ENCODE peak calls at places on chromosomes 12 and 14, in four cellular contexts. Z is MM.1S, J is AG10803, H is upper lobe of right lung. Q is an unnamed sample.

GRCh38 chr14:53519137-53519536 is 366.0 kb upstream of the DDHD1 start:
- DNase-seq in Z (no peak), J (peak; percentile 56), H (no peak), Q (no peak)

GRCh38 chr12:132108211-132108832 is 35.8 kb downstream of the DDX51 start:
- DNase-seq in Z (no peak), J (no peak), H (no peak), Q (no peak)

GRCh38 chr12:68835333-68835908 is 27.4 kb downstream of the MDM2 start:
- DNase-seq in Z (no peak), J (no peak), H (no peak), Q (no peak)

GRCh38 chr12:3113671-3114070 is 36.5 kb downstream of the TSPAN9 start:
- DNase-seq in Z (no peak), J (no peak), H (no peak), Q (no peak)

GRCh38 chr12:100843061-100843460 is 48.5 kb downstream of the ANO4 start:
- DNase-seq in Z (no peak), J (no peak), H (no peak), Q (no peak)

GRCh38 chr14:32545858-32546210 is 216.7 kb downstream of the AKAP6 start:
- DNase-seq in Z (no peak), J (no peak), H (no peak), Q (no peak)

GRCh38 chr12:11705010-11705409 is 55.5 kb downstream of the ETV6 start:
- DNase-seq in Z (no peak), J (peak; percentile 90), H (no peak), Q (no peak)

GRCh38 chr14:22849212-22849819 is 12.9 kb downstream of the MMP14 start:
- DNase-seq in Z (no peak), J (peak; percentile 70), H (peak; percentile 66), Q (no peak)

GRCh38 chr14:89672636-89673279 is 255.7 kb upstream of the FOXN3 start:
- DNase-seq in Z (no peak), J (no peak), H (no peak), Q (no peak)

GRCh38 chr12:25689996-25690501 is 137.0 kb upstream of the LMNTD1 start:
- DNase-seq in Z (no peak), J (peak; percentile 65), H (peak; percentile 74), Q (peak; percentile 64)

GRCh38 chr12:58489394-58489793 is 430.9 kb downstream of the LRIG3 start:
- DNase-seq in Z (no peak), J (no peak), H (no peak), Q (no peak)

DNA sequence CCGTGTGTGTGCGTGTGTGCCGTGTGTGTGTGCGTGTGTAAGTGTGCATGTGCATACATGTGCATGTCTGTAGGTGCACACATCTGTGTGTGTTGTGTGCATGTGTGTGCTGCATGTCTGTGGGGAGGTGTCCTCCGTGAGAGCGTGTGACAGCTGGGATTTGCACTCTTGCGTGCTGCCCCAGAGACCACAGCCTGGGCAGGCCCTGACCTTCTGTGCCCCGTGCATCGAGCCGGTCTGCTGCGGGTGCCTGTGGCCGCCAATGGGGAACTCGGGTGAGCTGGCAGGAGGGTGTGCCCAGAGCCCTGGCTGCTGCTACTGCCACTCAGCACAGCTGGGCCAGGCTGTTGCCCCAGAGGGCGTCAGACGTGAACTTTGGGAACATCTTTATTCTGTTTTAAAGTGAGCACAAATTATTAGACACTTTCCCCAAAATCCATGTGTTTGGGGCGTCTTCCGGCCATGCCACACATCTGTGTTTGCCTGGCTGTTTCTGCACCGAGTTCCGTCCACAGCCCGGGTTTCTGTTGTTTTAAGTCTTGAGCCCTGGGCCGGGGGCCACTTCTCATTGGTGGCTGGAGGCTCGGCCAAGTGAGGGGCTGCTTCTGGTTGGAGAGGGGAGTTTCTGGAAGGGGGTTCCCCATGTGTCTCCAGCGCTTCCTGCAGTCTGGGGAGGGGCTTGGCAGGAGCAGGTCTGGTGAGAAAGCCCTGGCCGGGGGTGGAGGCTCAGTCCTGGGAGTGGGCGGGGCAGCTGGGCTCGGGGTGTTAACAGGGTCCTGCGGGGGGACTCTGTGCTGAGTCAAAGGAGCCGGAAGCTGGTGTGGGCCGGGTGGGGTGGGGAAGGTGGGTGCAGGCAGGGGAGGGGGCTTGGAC is 7.6 kb downstream of the CEP170B start:
- DNase-seq in Z (no peak), J (peak; percentile 62), H (peak; percentile 72), Q (no peak)
- H3K4me3 ChIP-seq in Z (no peak overlapping the region), J (no peak overlapping the region), H (no peak overlapping the region), Q (no peak overlapping the region)

DNA sequence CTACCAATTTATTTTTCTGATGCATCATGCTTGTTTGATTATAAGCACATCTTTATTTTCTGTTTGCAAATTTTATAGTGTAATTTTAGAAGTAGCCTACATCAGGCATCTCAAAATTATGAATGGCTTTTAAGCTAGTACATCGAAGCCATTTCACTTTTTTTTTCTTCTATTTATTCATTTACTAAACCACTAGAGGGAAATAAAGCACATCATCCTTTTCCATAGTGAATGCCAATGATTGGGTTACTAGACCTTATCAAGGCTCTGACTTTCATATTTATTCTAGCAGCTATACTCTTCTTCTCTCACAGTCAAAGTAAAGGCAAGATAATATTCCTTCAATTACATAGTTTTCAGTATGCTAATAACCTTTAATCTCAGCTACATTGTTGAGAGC is 736.4 kb upstream of the LRFN5 start:
- DNase-seq in Z (no peak), J (no peak), H (no peak), Q (no peak)
- TF ChIP-seq CTCF in Z (no peak), J (no peak), H (no peak), Q (no peak)

DNA sequence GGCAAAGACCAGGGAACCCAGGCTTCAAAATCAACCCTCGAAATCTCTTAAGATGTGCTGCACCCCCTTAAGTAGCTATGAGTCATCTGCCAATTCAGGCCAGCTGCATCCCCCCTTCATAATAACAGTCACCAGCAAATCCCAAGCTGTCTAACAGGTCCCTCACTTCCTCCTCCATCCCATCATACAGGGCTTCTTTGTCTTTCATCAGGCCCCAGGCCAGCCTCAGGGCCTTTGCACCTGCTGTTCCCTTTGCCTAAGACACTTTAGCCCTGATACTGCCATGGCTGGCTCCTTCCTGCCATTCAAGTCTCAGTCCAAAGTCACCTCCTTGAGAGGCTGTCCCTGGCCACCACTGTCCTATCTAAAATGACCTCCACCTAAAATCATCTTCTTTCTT is 4.0 kb downstream of the RASAL1 start:
- DNase-seq in Z (no peak), J (no peak), H (no peak), Q (no peak)
- H3K4me3 ChIP-seq in Z (no peak overlapping the region), J (no peak overlapping the region), H (no peak overlapping the region), Q (no peak overlapping the region)

GRCh38 chr12:81465881-81466280 is 293.3 kb downstream of the PPFIA2 start:
- DNase-seq in Z (no peak), J (no peak), H (no peak), Q (no peak)

GRCh38 chr12:81465191-81465590 is 294.0 kb downstream of the PPFIA2 start:
- DNase-seq in Z (no peak), J (no peak), H (no peak), Q (no peak)

DNA sequence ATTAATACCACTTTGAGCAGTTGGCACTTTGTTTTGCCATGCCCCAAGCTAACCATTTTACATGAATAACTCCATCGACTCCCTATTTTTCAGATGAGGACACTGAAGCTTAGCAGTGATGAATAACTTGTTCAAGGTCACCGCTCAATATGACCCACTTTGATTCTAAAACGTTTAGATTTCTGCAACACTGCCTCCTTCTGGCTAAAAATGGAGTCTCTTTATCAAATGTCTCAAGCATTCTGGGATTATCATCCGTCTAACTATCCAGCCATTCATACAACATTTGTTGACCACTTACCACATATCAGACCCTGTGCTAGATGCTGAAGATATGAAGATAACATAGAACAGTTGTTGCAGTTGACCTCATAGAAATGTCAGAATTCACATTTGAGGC is 298.0 kb downstream of the PPFIA2 start:
- DNase-seq in Z (no peak), J (no peak), H (no peak), Q (no peak)
- TF ChIP-seq CTCF in Z (peak; percentile 23), J (no peak), H (no peak), Q (no peak)

GRCh38 chr12:109734219-109735000 is 20.8 kb downstream of the FAM222A start:
- DNase-seq in Z (no peak), J (no peak), H (peak; percentile 41), Q (no peak)

GRCh38 chr12:109736552-109737108 is 23.0 kb downstream of the FAM222A start:
- DNase-seq in Z (no peak), J (peak; percentile 18), H (peak; percentile 65), Q (peak; percentile 22)

GRCh38 chr12:109737111-109737510 is 23.5 kb downstream of the FAM222A start:
- DNase-seq in Z (no peak), J (no peak), H (no peak), Q (no peak)

GRCh38 chr12:109735825-109736551 is 22.4 kb downstream of the FAM222A start:
- DNase-seq in Z (no peak), J (no peak), H (peak; percentile 48), Q (no peak)

DNA sequence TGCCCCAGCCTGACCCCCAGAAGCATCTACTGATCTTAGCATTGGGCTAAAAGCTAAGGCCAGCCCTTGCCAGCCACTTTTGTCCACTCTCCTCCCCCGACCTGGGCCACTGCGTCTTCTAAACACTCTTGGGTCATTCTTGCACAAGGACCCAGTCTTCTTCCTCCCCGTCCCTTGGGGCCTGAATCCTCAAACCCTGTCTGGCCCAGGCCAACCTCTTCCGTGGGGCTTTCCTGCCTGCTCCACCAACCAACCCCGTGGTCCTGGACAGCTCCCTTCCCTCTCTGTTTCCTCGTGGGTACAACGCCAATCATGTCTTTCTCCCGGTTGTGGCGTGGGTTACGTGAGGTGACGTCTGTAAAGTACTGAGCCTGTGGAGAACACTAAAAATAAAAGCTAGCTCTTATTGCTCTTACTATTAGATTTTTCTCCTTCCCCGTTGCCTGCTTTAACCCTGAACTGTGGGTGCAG is 21.5 kb downstream of the FAM222A start:
- DNase-seq in Z (no peak), J (no peak), H (peak; percentile 53), Q (no peak)
- H3K4me3 ChIP-seq in Z (no peak overlapping the region), J (no peak overlapping the region), H (no peak overlapping the region), Q (no peak overlapping the region)

GRCh38 chr12:64678248-64678647 is 68.0 kb downstream of the RASSF3 start:
- DNase-seq in Z (peak; percentile 48), J (no peak), H (no peak), Q (no peak)
- TF ChIP-seq CTCF in Z (peak; percentile 51), J (no peak), H (no peak), Q (no peak)

GRCh38 chr14:97156705-97157104 is 359.5 kb downstream of the VRK1 start:
- DNase-seq in Z (no peak), J (no peak), H (no peak), Q (no peak)
- H3K4me3 ChIP-seq in Z (no peak overlapping the region), J (no peak overlapping the region), H (no peak overlapping the region), Q (no peak overlapping the region)

Q was measured in HFF-Myc.